ENCODE peak calls at places on chromosomes 4 and X, in seven cellular contexts. C is RPMI7951, Z is GM19239, S is AG04450, B is NCI-H1092, X is NCI-H774, M is GM12892. W is an unnamed sample.

GRCh38 chr4:123488916-123489315 is 92.3 kb downstream of the SPRY1 start:
- DNase-seq in C (peak; percentile 86), Z (no peak), S (no peak), B (no peak), X (no peak), M (no peak), W (no peak)

GRCh38 chr4:47642985-47643745 is 158.1 kb downstream of the ATP10D start:
- DNase-seq in C (peak; percentile 86), Z (no peak), S (no peak), B (no peak), X (no peak), M (no peak), W (no peak)

GRCh38 chrX:19616959-19617358 is 101.7 kb upstream of the MAP3K15 start:
- DNase-seq in C (peak; percentile 19), Z (no peak), S (no peak), B (no peak), X (no peak), M (no peak), W (no peak)

GRCh38 chr4:52932586-52933482 is 70.7 kb downstream of the RASL11B start:
- DNase-seq in C (no peak), Z (no peak), S (no peak), B (no peak), X (no peak), M (no peak), W (no peak)

GRCh38 chr4:159828687-159829086 is 725.8 kb downstream of the RAPGEF2 start:
- DNase-seq in C (no peak), Z (no peak), S (no peak), B (no peak), X (no peak), M (no peak), W (no peak)

GRCh38 chrX:54640103-54640428 is 110.0 kb downstream of the GNL3L start:
- DNase-seq in C (no peak), Z (no peak), S (no peak), B (no peak), X (no peak), M (no peak), W (no peak)

GRCh38 chr4:154073107-154073817 is 284.4 kb upstream of the SFRP2 start:
- DNase-seq in C (peak; percentile 76), Z (no peak), S (no peak), B (no peak), X (no peak), M (no peak), W (no peak)

GRCh38 chrX:20967725-20968124 is 406.5 kb upstream of the CNKSR2 start:
- DNase-seq in C (no peak), Z (no peak), S (no peak), B (peak; percentile 52), X (peak; percentile 74), M (no peak), W (no peak)

GRCh38 chrX:44244008-44244407 is 99.5 kb downstream of the EFHC2 start:
- DNase-seq in C (peak; percentile 40), Z (no peak), S (no peak), B (no peak), X (no peak), M (no peak), W (no peak)

GRCh38 chr4:182354867-182355266 is 111.7 kb downstream of the TENM3 start:
- DNase-seq in C (peak; percentile 24), Z (no peak), S (no peak), B (no peak), X (no peak), M (no peak), W (no peak)

GRCh38 chr4:1744552-1744951 is 23.2 kb downstream of the TACC3 start:
- DNase-seq in C (no peak), Z (no peak), S (no peak), B (no peak), X (no peak), M (no peak), W (no peak)

GRCh38 chrX:25066131-25066530 is 50.4 kb upstream of the ARX start:
- DNase-seq in C (no peak), Z (no peak), S (no peak), B (no peak), X (no peak), M (no peak), W (no peak)

GRCh38 chr4:143406523-143406922 is 69.8 kb downstream of the GAB1 start:
- DNase-seq in C (peak; percentile 94), Z (no peak), S (no peak), B (no peak), X (no peak), M (no peak), W (peak; percentile 38)

GRCh38 chrX:68832516-68833447 is 4.0 kb downstream of the EFNB1 start:
- DNase-seq in C (no peak), Z (no peak), S (no peak), B (no peak), X (no peak), M (no peak), W (no peak)

GRCh38 chrX:135740683-135741149 is 27.3 kb downstream of the CT45A3 start:
- DNase-seq in C (peak; percentile 19), Z (peak; percentile 19), S (no peak), B (no peak), X (no peak), M (peak; percentile 21), W (no peak)

GRCh38 chr4:129614581-129614980 is 518.6 kb downstream of the C4orf33 start:
- DNase-seq in C (no peak), Z (no peak), S (no peak), B (no peak), X (no peak), M (no peak), W (no peak)

GRCh38 chr4:70452946-70453345 is 19.1 kb upstream of the MUC7 start:
- DNase-seq in C (no peak), Z (no peak), S (no peak), B (no peak), X (no peak), M (no peak), W (no peak)

GRCh38 chr4:146500216-146500615 is 21.5 kb downstream of the SLC10A7 start:
- DNase-seq in C (no peak), Z (no peak), S (no peak), B (no peak), X (no peak), M (no peak), W (no peak)

GRCh38 chr4:48046059-48046458 is 29.5 kb downstream of the NIPAL1 start:
- DNase-seq in C (no peak), Z (no peak), S (no peak), B (no peak), X (no peak), M (no peak), W (no peak)

GRCh38 chr4:125704726-125705125 is 390.0 kb downstream of the FAT4 start:
- DNase-seq in C (peak; percentile 25), Z (no peak), S (no peak), B (no peak), X (no peak), M (no peak), W (no peak)

GRCh38 chrX:70436380-70436779 is 8.3 kb upstream of the DLG3 start:
- DNase-seq in C (peak; percentile 29), Z (no peak), S (no peak), B (peak; percentile 25), X (no peak), M (no peak), W (no peak)

GRCh38 chrX:3788494-3789233 is 75.2 kb upstream of the PRKX start:
- DNase-seq in C (no peak), Z (no peak), S (no peak), B (no peak), X (no peak), M (no peak), W (no peak)

GRCh38 chrX:68568136-68568535 is 69.3 kb downstream of the YIPF6 start:
- DNase-seq in C (no peak), Z (no peak), S (no peak), B (no peak), X (no peak), M (no peak), W (no peak)

GRCh38 chr4:88481557-88481956 is 24.6 kb downstream of the HERC5 start:
- DNase-seq in C (peak; percentile 3), Z (no peak), S (no peak), B (no peak), X (no peak), M (no peak), W (no peak)